ENCODE peak calls at places on chromosomes 11 and 22, in five cellular contexts. Q is ovary, J is NCI-H345, X is activated T-helper 1 cell treated with Interleukin-2 at 50 U/mL for 16 hours, P is mucosa of descending colon. V is an unnamed sample.

GRCh38 chr11:117195208-117195607 is 4.0 kb upstream of the TAGLN start:
- DNase-seq in P (no peak), Q (no peak), X (no peak), J (no peak), V (no peak)

GRCh38 chr11:46389450-46390330 is 1.9 kb downstream of the CHRM4 start:
- DNase-seq in J (peak), Q (peak), P (no peak), X (no peak), V (peak)

GRCh38 chr11:113764522-113764921 is 9.0 kb downstream of the ZW10 start:
- DNase-seq in P (no peak), Q (no peak), X (no peak), J (no peak), V (no peak)

GRCh38 chr11:119320593-119321524 is 3.9 kb upstream of the MCAM start:
- DNase-seq in X (peak), Q (no peak), J (no peak), P (peak), V (peak)

GRCh38 chr11:87036756-87037449 is 831 bp upstream of the TMEM135 start:
- DNase-seq in J (no peak), Q (no peak), P (no peak), X (no peak), V (no peak)

GRCh38 chr11:64156235-64157011 is 9.5 kb downstream of the MACROD1 start:
- DNase-seq in Q (no peak), J (no peak), X (no peak), P (no peak), V (no peak)

GRCh38 chr11:2400069-2400760 is at the start of gene TSSC4:
- DNase-seq in J (peak), P (peak), X (peak), Q (peak), V (peak)

GRCh38 chr11:6968816-6969215 is 42.6 kb downstream of the ZNF215 start:
- DNase-seq in Q (no peak), P (no peak), X (no peak), J (no peak), V (no peak)

GRCh38 chr11:84830372-84830771 is 796.8 kb downstream of the DLG2 start:
- DNase-seq in X (no peak), P (no peak), J (no peak), Q (no peak), V (no peak)

GRCh38 chr11:108562746-108563581 is 30.6 kb downstream of the EXPH5 start:
- DNase-seq in P (no peak), J (no peak), X (no peak), Q (no peak), V (no peak)

GRCh38 chr11:61749607-61750217 is 2.7 kb upstream of the MYRF start:
- DNase-seq in X (no peak), Q (peak), P (no peak), J (no peak), V (no peak)

GRCh38 chr11:107468596-107468995 is 11.0 kb upstream of the CWF19L2 start:
- DNase-seq in J (no peak), P (no peak), Q (no peak), X (no peak), V (no peak)

GRCh38 chr11:115134886-115135285 is 369.3 kb downstream of the CADM1 start:
- DNase-seq in Q (no peak), X (no peak), J (no peak), P (no peak), V (no peak)

GRCh38 chr22:23305321-23305910 is 125.1 kb downstream of the BCR start:
- DNase-seq in J (no peak), X (no peak), P (peak), Q (peak), V (no peak)

GRCh38 chr11:18721576-18722292 is 4.3 kb downstream of the IGSF22 start:
- DNase-seq in J (peak), Q (peak), X (no peak), P (no peak), V (peak)

GRCh38 chr22:36986242-36986821 is 32.9 kb downstream of the TST start:
- DNase-seq in J (no peak), X (no peak), Q (no peak), P (no peak), V (no peak)

GRCh38 chr11:581342-581741 is 5.1 kb downstream of the PHRF1 start:
- DNase-seq in P (no peak), J (no peak), Q (no peak), X (no peak), V (no peak)

GRCh38 chr11:62892077-62892922 is 11.6 kb downstream of the SLC3A2 start:
- DNase-seq in Q (no peak), P (no peak), X (no peak), J (no peak), V (no peak)

GRCh38 chr11:76604081-76604601 is 66.4 kb downstream of the LRRC32 start:
- DNase-seq in J (peak), Q (peak), P (peak), X (no peak), V (no peak)

GRCh38 chr22:25060522-25061071 is 108.1 kb downstream of the KIAA1671 start:
- DNase-seq in J (no peak), P (no peak), X (no peak), Q (no peak), V (no peak)

GRCh38 chr11:121153472-121153871 is 52.4 kb downstream of the TECTA start:
- DNase-seq in Q (no peak), J (peak), P (no peak), X (no peak), V (no peak)

GRCh38 chr11:79018371-79018849 is 422.4 kb downstream of the TENM4 start:
- DNase-seq in X (no peak), J (no peak), Q (peak), P (no peak), V (no peak)

GRCh38 chr11:130904380-130904779 is 11.9 kb downstream of the SNX19 start:
- DNase-seq in Q (no peak), J (no peak), P (no peak), X (no peak), V (no peak)

GRCh38 chr22:50074056-50074455 is 11.2 kb downstream of the MLC1 start:
- DNase-seq in P (no peak), Q (no peak), J (no peak), X (no peak), V (no peak)

GRCh38 chr11:66686100-66686785 is 8.6 kb upstream of the RBM4B start:
- DNase-seq in P (no peak), X (no peak), Q (no peak), J (no peak), V (no peak)

GRCh38 chr22:23121026-23121823 is 20.6 kb downstream of the RSPH14 start:
- DNase-seq in Q (no peak), J (no peak), P (no peak), X (no peak), V (no peak)

GRCh38 chr11:36234825-36235224 is 54.4 kb downstream of the COMMD9 start:
- DNase-seq in Q (no peak), P (no peak), J (no peak), X (no peak), V (no peak)

GRCh38 chr22:20885557-20886323 is 26.9 kb downstream of the SNAP29 start:
- DNase-seq in X (no peak), Q (peak), P (peak), J (peak), V (peak)

GRCh38 chr11:61885784-61886580 is 5.4 kb downstream of the FADS3 start:
- DNase-seq in J (no peak), X (no peak), Q (no peak), P (no peak), V (no peak)

GRCh38 chr11:82754410-82754809 is 20.7 kb upstream of the FAM181B start:
- DNase-seq in X (no peak), Q (no peak), J (no peak), P (no peak), V (no peak)

V was measured in B cell.